ENCODE peak calls at places on chromosome 17, in four cellular contexts. C is SK-N-SH, G is K562, D is H1. K is an unnamed sample.

GRCh38 chr17:82287849-82288601 is 14.5 kb upstream of the CSNK1D start:
- DNase-seq in C (no peak), G (peak; percentile 91), D (no peak), K (no peak)

GRCh38 chr17:17088511-17089205 is 46.4 kb downstream of the MPRIP start:
- DNase-seq in C (no peak), G (no peak), D (no peak), K (peak; percentile 9)

GRCh38 chr17:13302983-13303382 is 285.2 kb upstream of the ELAC2 start:
- DNase-seq in C (no peak), G (no peak), D (no peak), K (no peak)

GRCh38 chr17:11140501-11140900 is 100.5 kb upstream of the SHISA6 start:
- DNase-seq in C (no peak), G (no peak), D (no peak), K (no peak)

GRCh38 chr17:73334771-73335513 is 23.1 kb upstream of the CDC42EP4 start:
- DNase-seq in C (peak; percentile 16), G (no peak), D (no peak), K (no peak)

GRCh38 chr17:82367724-82368524 is 3.6 kb upstream of the UTS2R start:
- DNase-seq in C (peak; percentile 64), G (peak; percentile 97), D (no peak), K (peak; percentile 50)

GRCh38 chr17:40074871-40075215 is 12.1 kb downstream of the THRA start:
- DNase-seq in C (no peak), G (no peak), D (no peak), K (no peak)

GRCh38 chr17:82358467-82359350 is at the start of gene TEX19:
- DNase-seq in C (peak; percentile 72), G (peak; percentile 73), D (no peak), K (no peak)

GRCh38 chr17:148757-149156 is 11.4 kb downstream of the SCGB1C2 start:
- DNase-seq in C (no peak), G (no peak), D (no peak), K (no peak)

GRCh38 chr17:146546-146945 is 9.2 kb downstream of the SCGB1C2 start:
- DNase-seq in C (no peak), G (no peak), D (no peak), K (no peak)

GRCh38 chr17:147796-148740 is 10.7 kb downstream of the SCGB1C2 start:
- DNase-seq in C (no peak), G (no peak), D (peak; percentile 32), K (no peak)

GRCh38 chr17:145671-146541 is 8.5 kb downstream of the SCGB1C2 start:
- DNase-seq in C (no peak), G (no peak), D (peak; percentile 45), K (no peak)

GRCh38 chr17:146983-147761 is 9.8 kb downstream of the SCGB1C2 start:
- DNase-seq in C (no peak), G (no peak), D (peak; percentile 34), K (no peak)
- TF ChIP-seq TEAD4 in C (no peak), G (no peak), D (no peak), K (no peak)

GRCh38 chr17:9943343-9943742 is 38.3 kb upstream of the RCVRN start:
- DNase-seq in C (no peak), G (no peak), D (no peak), K (no peak)
- TF ChIP-seq TEAD4 in C (no peak), G (no peak), D (no peak), K (no peak)

GRCh38 chr17:78441271-78441986 is 63.0 kb downstream of the PGS1 start:
- DNase-seq in C (no peak), G (no peak), D (no peak), K (no peak)
- TF ChIP-seq TEAD4 in C (no peak), G (no peak), D (no peak), K (no peak)

DNA sequence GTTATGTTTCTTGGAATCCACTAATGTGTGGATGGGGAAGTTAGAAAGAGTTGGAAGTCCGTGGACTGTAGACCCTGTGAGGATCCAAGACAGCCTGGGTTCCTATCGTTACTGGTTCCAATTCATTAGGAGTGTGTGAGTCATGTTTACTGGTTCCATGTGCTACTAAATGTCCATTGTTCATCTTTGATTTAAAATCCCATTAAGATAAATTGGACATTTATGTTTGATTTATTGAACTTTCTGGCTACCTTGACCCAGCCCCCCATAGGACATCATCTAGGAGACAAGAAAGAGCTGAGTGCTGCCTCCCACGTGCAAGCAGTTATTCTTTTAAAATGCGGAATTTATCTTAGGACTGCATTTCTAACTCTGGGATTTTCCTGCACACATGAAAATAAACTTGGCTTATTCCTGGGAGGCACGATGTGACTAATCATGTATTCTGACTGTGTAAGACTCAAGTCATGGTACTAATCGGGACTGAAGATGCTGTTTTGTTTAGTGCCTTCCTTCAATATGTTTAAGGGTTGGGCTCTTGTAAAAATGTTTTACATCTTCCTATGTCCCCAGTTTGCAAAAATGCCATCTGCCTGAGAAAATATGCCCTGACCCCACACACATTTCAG is 53.4 kb downstream of the RGS9 start:
- DNase-seq in C (no peak), G (no peak), D (no peak), K (no peak)
- TF ChIP-seq TEAD4 in C (no peak), G (no peak), D (no peak), K (no peak)

GRCh38 chr17:81221371-81221841 is 1.4 kb downstream of the CEP131 start:
- DNase-seq in C (no peak), G (no peak), D (peak; percentile 73), K (peak; percentile 60)
- TF ChIP-seq TEAD4 in C (no peak), G (no peak), D (no peak), K (no peak)